ENCODE peak calls at places on chromosomes 16 and 17, in nine cellular contexts. K is left ventricle myocardium inferior, M is left lung, T is colonic mucosa, F is SK-N-SH, I is lung, U is Panc1, P is psoas muscle, V is BE2C. L is an unnamed sample.

GRCh38 chr17:3794890-3795757 is 5.9 kb downstream of the ITGAE start:
- DNase-seq in U (no peak), F (no peak), T (no peak), M (no peak), V (no peak), I (no peak), K (no peak), P (no peak), L (no peak)

GRCh38 chr16:23280483-23280967 is 21.6 kb upstream of the SCNN1B start:
- DNase-seq in T (no peak), P (no peak), F (no peak), K (no peak), I (no peak), V (no peak), M (no peak), U (no peak), L (no peak)

GRCh38 chr16:67429799-67430503 is 970 bp upstream of the HSD11B2 start:
- DNase-seq in P (no peak), M (no peak), V (no peak), I (no peak), F (no peak), K (no peak), U (no peak), T (no peak), L (no peak)

GRCh38 chr16:11253995-11254912 is 1.8 kb downstream of the SOCS1 start:
- DNase-seq in K (no peak), P (no peak), U (no peak), I (no peak), M (peak; percentile 34), T (no peak), F (no peak), V (no peak), L (no peak)

GRCh38 chr17:5694507-5694906 is 110.2 kb upstream of the NLRP1 start:
- DNase-seq in M (no peak), F (no peak), I (no peak), U (no peak), K (no peak), V (peak; percentile 21), T (no peak), P (no peak), L (peak; percentile 21)

GRCh38 chr17:16199093-16199492 is 16.2 kb downstream of the NCOR1 start:
- DNase-seq in F (no peak), I (no peak), P (no peak), K (no peak), U (no peak), M (no peak), T (no peak), V (no peak), L (peak; percentile 28)

GRCh38 chr16:81716478-81717210 is 62.4 kb upstream of the PLCG2 start:
- DNase-seq in I (no peak), K (peak; percentile 2), U (no peak), V (no peak), M (no peak), P (no peak), T (no peak), F (no peak), L (no peak)

GRCh38 chr16:85678016-85678415 is 10.7 kb downstream of the GINS2 start:
- DNase-seq in P (no peak), F (no peak), U (no peak), I (no peak), M (no peak), T (no peak), K (no peak), V (no peak), L (no peak)

GRCh38 chr16:28873543-28874201 is 4.6 kb upstream of the ATP2A1 start:
- DNase-seq in U (no peak), I (no peak), M (no peak), F (peak; percentile 84), K (no peak), P (peak; percentile 65), V (peak; percentile 48), T (no peak), L (peak; percentile 63)

GRCh38 chr17:79413591-79413990 is 197.3 kb downstream of the RBFOX3 start:
- DNase-seq in K (no peak), U (no peak), T (no peak), I (no peak), F (peak; percentile 72), V (no peak), P (no peak), M (no peak), L (no peak)

GRCh38 chr17:48483471-48484131 is 47.2 kb downstream of the HOXB1 start:
- DNase-seq in U (no peak), M (peak; percentile 61), T (no peak), I (no peak), V (no peak), P (no peak), K (no peak), F (no peak), L (no peak)

GRCh38 chr17:56441331-56441730 is 152.2 kb upstream of the NOG start:
- DNase-seq in F (no peak), M (no peak), K (no peak), U (no peak), T (no peak), P (no peak), I (no peak), V (no peak), L (no peak)

GRCh38 chr16:30875881-30876791 is 17.7 kb downstream of the BCL7C start:
- DNase-seq in F (peak; percentile 55), K (no peak), T (peak; percentile 38), U (no peak), I (no peak), M (no peak), P (no peak), V (no peak), L (peak; percentile 39)

GRCh38 chr16:74557275-74557674 is 49.6 kb downstream of the GLG1 start:
- DNase-seq in P (no peak), U (no peak), V (no peak), T (no peak), K (no peak), F (no peak), M (no peak), I (no peak), L (no peak)

GRCh38 chr17:69320210-69320907 is 6.6 kb downstream of the ABCA5 start:
- DNase-seq in U (no peak), I (no peak), P (no peak), K (no peak), V (no peak), F (no peak), T (no peak), M (no peak), L (no peak)

GRCh38 chr16:22139008-22139407 is 23.3 kb upstream of the SDR42E2 start:
- DNase-seq in P (no peak), F (no peak), I (peak; percentile 60), M (peak; percentile 77), U (no peak), K (no peak), V (no peak), T (no peak), L (no peak)

GRCh38 chr17:29972277-29972676 is 30.8 kb downstream of the EFCAB5 start:
- DNase-seq in P (no peak), U (no peak), I (no peak), F (no peak), V (no peak), K (no peak), M (no peak), T (no peak), L (no peak)

DNA sequence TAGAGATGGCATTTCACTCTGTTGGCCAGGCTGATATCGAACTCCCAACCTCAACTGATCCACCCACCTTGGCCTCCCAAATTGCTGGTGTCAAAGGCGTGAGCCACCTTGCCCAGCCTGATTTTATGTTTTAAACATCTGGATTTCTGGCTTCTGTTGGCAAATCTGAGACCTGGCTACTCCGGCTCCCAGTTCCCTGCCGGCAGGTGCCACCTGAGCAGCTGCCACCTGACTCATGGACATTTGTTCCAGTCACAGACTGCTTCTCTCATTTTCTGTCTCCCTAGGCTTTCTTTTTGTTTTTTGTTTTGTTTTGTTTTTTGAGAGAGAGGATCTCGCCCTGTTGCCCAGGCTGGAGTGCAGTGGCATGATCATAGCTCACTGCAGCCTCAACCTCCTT is 9.6 kb downstream of the PMM2 start:
- DNase-seq in M (no peak), U (no peak), K (no peak), I (no peak), V (no peak), P (no peak), T (no peak), F (no peak), L (no peak)
- H3K36me3 ChIP-seq in M (no peaks in the 10 kb centered on the region), U (peaks cover 58% of the 10 kb centered on the region), K (peaks cover 99% of the 10 kb centered on the region), I (peaks cover 44% of the 10 kb centered on the region), V (peaks cover 88% of the 10 kb centered on the region), P (peaks cover 100% of the 10 kb centered on the region), T (peaks cover 56% of the 10 kb centered on the region), F (peaks cover 72% of the 10 kb centered on the region), L (peaks cover 93% of the 10 kb centered on the region)

GRCh38 chr17:59383893-59384292 is 52.4 kb downstream of the YPEL2 start:
- DNase-seq in M (no peak), F (no peak), T (no peak), P (no peak), U (no peak), V (no peak), K (no peak), I (no peak), L (no peak)
- H3K4me1 ChIP-seq in M (peaks cover 15% of the 10 kb centered on the region), F (peaks cover 6% of the 10 kb centered on the region), T (peaks cover 19% of the 10 kb centered on the region), P (peaks cover 58% of the 10 kb centered on the region), U (no peaks in the 10 kb centered on the region), V (peaks cover 17% of the 10 kb centered on the region), K (peaks cover 87% of the 10 kb centered on the region), I (peaks cover 14% of the 10 kb centered on the region), L (no peaks in the 10 kb centered on the region)

GRCh38 chr17:81565231-81565630 is 13.1 kb upstream of the FAAP100 start:
- DNase-seq in T (no peak), I (no peak), F (no peak), V (no peak), P (no peak), M (no peak), K (no peak), U (no peak), L (no peak)
- H3K36me3 ChIP-seq in T (peaks cover 21% of the 10 kb centered on the region), I (peaks cover 53% of the 10 kb centered on the region), F (peaks cover 52% of the 10 kb centered on the region), V (peaks cover 76% of the 10 kb centered on the region), P (peaks cover 100% of the 10 kb centered on the region), M (no peaks in the 10 kb centered on the region), K (peaks cover 97% of the 10 kb centered on the region), U (peaks cover 16% of the 10 kb centered on the region), L (peaks cover 82% of the 10 kb centered on the region)

GRCh38 chr17:27522028-27522639 is 65.9 kb downstream of the KSR1 start:
- DNase-seq in T (no peak), K (no peak), M (no peak), U (no peak), I (no peak), P (no peak), F (no peak), V (no peak), L (no peak)
- H3K4me1 ChIP-seq in T (no peaks in the 10 kb centered on the region), K (peaks cover 48% of the 10 kb centered on the region), M (peaks cover 40% of the 10 kb centered on the region), U (peaks cover 9% of the 10 kb centered on the region), I (peaks cover 28% of the 10 kb centered on the region), P (peaks cover 4% of the 10 kb centered on the region), F (no peaks in the 10 kb centered on the region), V (no peaks in the 10 kb centered on the region), L (peaks cover 22% of the 10 kb centered on the region)

GRCh38 chr16:19859603-19860002 is 25.0 kb downstream of the GPRC5B start:
- DNase-seq in F (no peak), I (no peak), M (no peak), T (no peak), U (no peak), V (no peak), P (no peak), K (no peak), L (no peak)
- H3K36me3 ChIP-seq in F (no peaks in the 10 kb centered on the region), I (peaks cover 3% of the 10 kb centered on the region), M (no peaks in the 10 kb centered on the region), T (no peaks in the 10 kb centered on the region), U (no peaks in the 10 kb centered on the region), V (no peaks in the 10 kb centered on the region), P (peaks cover 65% of the 10 kb centered on the region), K (peaks cover 66% of the 10 kb centered on the region), L (peaks cover 21% of the 10 kb centered on the region)

L was measured in HAP-1.